ENCODE peak calls at places on chromosomes 11 and 22, in six cellular contexts. D is SK-N-SH; N is AG10803; L is stimulated activated CD8-positive, alpha-beta memory T cell treated with anti-CD3 and anti-CD28 coated beads, Interleukin-15, amount 100 ng/mL, for 24 hours; Q is EH; S is A549. E is an unnamed sample.

GRCh38 chr22:29156507-29156906 is 49.2 kb upstream of the EMID1 start:
- DNase-seq in N (peak), Q (peak), L (no peak), S (no peak), D (no peak), E (no peak)

GRCh38 chr22:37127350-37127878 is 17.9 kb upstream of the TMPRSS6 start:
- DNase-seq in S (no peak), Q (no peak), N (no peak), L (no peak), D (no peak), E (no peak)

GRCh38 chr11:126090452-126090851 is 27.8 kb upstream of the CDON start:
- DNase-seq in Q (no peak), S (no peak), L (no peak), D (no peak), N (no peak), E (peak)

GRCh38 chr11:128058580-128059208 is 528.7 kb downstream of the ETS1 start:
- DNase-seq in L (no peak), S (no peak), N (no peak), D (no peak), Q (peak), E (no peak)

GRCh38 chr11:24885580-24886173 is 388.8 kb downstream of the LUZP2 start:
- DNase-seq in D (no peak), S (no peak), N (no peak), L (no peak), Q (no peak), E (peak)

GRCh38 chr11:74004694-74005615 is 3.9 kb downstream of the UCP3 start:
- DNase-seq in S (no peak), D (no peak), Q (no peak), L (peak), N (no peak), E (no peak)

GRCh38 chr11:47494996-47495855 is 46.3 kb upstream of the RAPSN start:
- DNase-seq in D (no peak), Q (peak), N (peak), L (no peak), S (no peak), E (no peak)

GRCh38 chr11:48093795-48094642 is 113.7 kb downstream of the PTPRJ start:
- DNase-seq in L (no peak), S (no peak), D (no peak), N (peak), Q (no peak), E (peak)